ENCODE peak calls at places on chromosomes 4 and X, in seven cellular contexts. Z is ascending aorta, L is GM23248, M is SJSA1, J is heart right ventricle, T is GM23338, F is psoas muscle. W is an unnamed sample.
A peak's percentile ranks its signal among the peaks of the same experiment; 100 is the strongest.

GRCh38 chr4:17385403-17385802 is 126.5 kb downstream of the QDPR start:
- DNase-seq in Z (no peak), L (peak; percentile 55), M (no peak), J (no peak), T (no peak), F (no peak), W (no peak)

GRCh38 chr4:17091104-17091503 is 192.7 kb upstream of the LDB2 start:
- DNase-seq in Z (no peak), L (no peak), M (no peak), J (no peak), T (no peak), F (no peak), W (no peak)

GRCh38 chr4:77990456-77990855 is 66.7 kb upstream of the FRAS1 start:
- DNase-seq in Z (no peak), L (peak; percentile 63), M (no peak), J (no peak), T (no peak), F (no peak), W (no peak)

GRCh38 chrX:51494409-51494808 is 2.0 kb downstream of the NUDT11 start:
- DNase-seq in Z (no peak), L (peak; percentile 8), M (no peak), J (no peak), T (no peak), F (no peak), W (no peak)

GRCh38 chr4:19514276-19515070 is 737.2 kb upstream of the SLIT2 start:
- DNase-seq in Z (no peak), L (no peak), M (no peak), J (no peak), T (no peak), F (no peak), W (no peak)

GRCh38 chrX:41352329-41352801 is 18.4 kb downstream of the DDX3X start:
- DNase-seq in Z (peak; percentile 3), L (no peak), M (no peak), J (no peak), T (peak; percentile 12), F (no peak), W (no peak)

GRCh38 chr4:147924604-147925412 is 192.9 kb downstream of the ARHGAP10 start:
- DNase-seq in Z (no peak), L (peak; percentile 30), M (no peak), J (no peak), T (peak; percentile 80), F (no peak), W (peak; percentile 53)

GRCh38 chrX:19059063-19059462 is 63.2 kb downstream of the ADGRG2 start:
- DNase-seq in Z (no peak), L (no peak), M (no peak), J (no peak), T (no peak), F (no peak), W (no peak)

GRCh38 chr4:84691170-84691691 is 108.3 kb downstream of the CDS1 start:
- DNase-seq in Z (no peak), L (peak; percentile 94), M (peak; percentile 63), J (no peak), T (peak; percentile 16), F (no peak), W (no peak)

GRCh38 chr4:86894465-86894864 is 2.2 kb upstream of the C4orf36 start:
- DNase-seq in Z (no peak), L (peak; percentile 45), M (no peak), J (no peak), T (no peak), F (no peak), W (no peak)

GRCh38 chr4:122762966-122763716 is 30.6 kb downstream of the BBS12 start:
- DNase-seq in Z (no peak), L (no peak), M (no peak), J (no peak), T (no peak), F (no peak), W (no peak)

GRCh38 chr4:142452132-142452855 is 393.8 kb downstream of the INPP4B start:
- DNase-seq in Z (no peak), L (peak; percentile 66), M (no peak), J (no peak), T (no peak), F (no peak), W (no peak)

GRCh38 chrX:776529-777230 is 146.1 kb downstream of the SHOX start:
- DNase-seq in Z (no peak), L (no peak), M (no peak), J (no peak), T (no peak), F (no peak), W (no peak)

GRCh38 chr4:22385615-22386014 is 130.3 kb downstream of the ADGRA3 start:
- DNase-seq in Z (no peak), L (peak; percentile 68), M (no peak), J (no peak), T (no peak), F (no peak), W (no peak)

GRCh38 chr4:52204921-52205320 is 153.8 kb downstream of the SPATA18 start:
- DNase-seq in Z (no peak), L (no peak), M (no peak), J (no peak), T (no peak), F (no peak), W (no peak)

GRCh38 chr4:90816754-90817153 is 689.6 kb downstream of the CCSER1 start:
- DNase-seq in Z (no peak), L (no peak), M (no peak), J (no peak), T (peak; percentile 26), F (no peak), W (no peak)

GRCh38 chr4:169040559-169041261 is 30.7 kb upstream of the CBR4 start:
- DNase-seq in Z (no peak), L (no peak), M (no peak), J (no peak), T (no peak), F (no peak), W (no peak)

GRCh38 chr4:166252487-166253402 is 379.7 kb downstream of the TLL1 start:
- DNase-seq in Z (no peak), L (peak; percentile 20), M (no peak), J (no peak), T (peak; percentile 62), F (no peak), W (peak; percentile 20)

GRCh38 chr4:82898322-82899243 is 2.0 kb upstream of the THAP9 start:
- DNase-seq in Z (peak; percentile 73), L (peak; percentile 95), M (peak; percentile 66), J (no peak), T (no peak), F (no peak), W (peak; percentile 24)

GRCh38 chr4:168587326-168588125 is 90.7 kb downstream of the PALLD start:
- DNase-seq in Z (peak; percentile 75), L (peak; percentile 92), M (peak; percentile 87), J (peak; percentile 15), T (no peak), F (peak; percentile 63), W (no peak)

GRCh38 chr4:85368240-85368639 is 106.7 kb upstream of the ARHGAP24 start:
- DNase-seq in Z (no peak), L (no peak), M (no peak), J (no peak), T (peak; percentile 29), F (no peak), W (no peak)

GRCh38 chr4:109748114-109748513 is 18.2 kb upstream of the PLA2G12A start:
- DNase-seq in Z (no peak), L (no peak), M (no peak), J (no peak), T (no peak), F (no peak), W (no peak)

GRCh38 chrX:15989716-15990115 is 133.6 kb upstream of the GRPR start:
- DNase-seq in Z (no peak), L (no peak), M (no peak), J (no peak), T (no peak), F (no peak), W (no peak)

GRCh38 chr4:8846864-8847263 is 24.8 kb downstream of the HMX1 start:
- DNase-seq in Z (peak; percentile 33), L (no peak), M (peak; percentile 55), J (no peak), T (no peak), F (peak; percentile 24), W (no peak)

GRCh38 chr4:153523171-153523757 is 57.1 kb downstream of the TMEM131L start:
- DNase-seq in Z (no peak), L (no peak), M (no peak), J (no peak), T (no peak), F (no peak), W (no peak)
- H3K4me1 ChIP-seq in Z (peaks cover 28% of the 10 kb centered on the region), L (no peaks in the 10 kb centered on the region), M (peaks cover 9% of the 10 kb centered on the region), J (peaks cover 18% of the 10 kb centered on the region), T (peaks cover 39% of the 10 kb centered on the region), F (peaks cover 68% of the 10 kb centered on the region), W (no peaks in the 10 kb centered on the region)

DNA sequence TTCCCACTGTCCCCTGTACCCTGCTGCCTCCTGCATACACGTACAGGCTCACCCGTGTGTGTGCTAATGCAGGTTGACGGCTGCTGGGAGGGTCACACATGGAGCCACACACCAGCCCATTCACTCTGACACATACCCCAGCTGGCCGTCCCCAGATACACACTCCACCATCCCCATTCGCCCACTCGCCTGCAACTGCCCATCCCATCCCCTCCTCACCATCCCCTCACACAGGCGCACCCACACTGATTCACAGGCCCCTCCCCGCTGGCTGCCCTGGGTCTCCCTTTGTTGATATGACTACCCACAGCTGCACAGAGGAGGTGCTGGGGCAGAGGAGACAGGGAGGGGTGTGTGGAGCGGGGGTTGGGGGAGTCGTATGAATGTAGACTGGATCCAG is 25.7 kb downstream of the PJA1 start:
- DNase-seq in Z (no peak), L (no peak), M (no peak), J (no peak), T (no peak), F (no peak), W (peak; percentile 52)
- H3K4me1 ChIP-seq in Z (no peaks in the 10 kb centered on the region), L (peaks cover 17% of the 10 kb centered on the region), M (no peaks in the 10 kb centered on the region), J (no peaks in the 10 kb centered on the region), T (peaks cover 6% of the 10 kb centered on the region), F (no peaks in the 10 kb centered on the region), W (peaks cover 18% of the 10 kb centered on the region)

DNA sequence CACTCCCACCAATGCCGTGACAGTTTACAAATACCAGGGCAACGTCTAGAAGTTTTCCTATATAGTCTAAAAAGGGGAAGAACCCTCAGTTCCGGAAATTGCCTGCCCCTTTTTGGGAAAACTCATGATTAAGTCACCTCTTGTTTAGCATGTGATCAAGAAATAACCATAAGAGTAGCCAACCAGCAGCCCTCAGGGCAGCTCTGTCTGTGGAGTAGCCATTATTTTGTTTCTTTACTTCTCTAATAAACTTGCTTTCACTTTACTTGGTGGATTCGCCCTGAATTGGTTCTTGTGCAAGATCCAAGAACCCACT is 20.0 kb upstream of the HOPX start:
- DNase-seq in Z (no peak), L (no peak), M (no peak), J (no peak), T (no peak), F (no peak), W (no peak)
- H3K4me1 ChIP-seq in Z (no peaks in the 10 kb centered on the region), L (peaks cover 9% of the 10 kb centered on the region), M (no peaks in the 10 kb centered on the region), J (no peaks in the 10 kb centered on the region), T (peaks cover 11% of the 10 kb centered on the region), F (no peaks in the 10 kb centered on the region), W (no peaks in the 10 kb centered on the region)

GRCh38 chr4:3461515-3462291 is 1.4 kb upstream of the DOK7 start:
- DNase-seq in Z (peak; percentile 90), L (no peak), M (no peak), J (peak; percentile 81), T (no peak), F (peak; percentile 91), W (peak; percentile 82)
- H3K4me1 ChIP-seq in Z (peaks cover 25% of the 10 kb centered on the region), L (no peaks in the 10 kb centered on the region), M (no peaks in the 10 kb centered on the region), J (peaks cover 15% of the 10 kb centered on the region), T (no peaks in the 10 kb centered on the region), F (peaks cover 36% of the 10 kb centered on the region), W (peaks cover 5% of the 10 kb centered on the region)

GRCh38 chrX:154072192-154072591 is 25.3 kb downstream of the MECP2 start:
- DNase-seq in Z (no peak), L (no peak), M (no peak), J (no peak), T (no peak), F (no peak), W (no peak)
- H3K4me1 ChIP-seq in Z (peaks cover 9% of the 10 kb centered on the region), L (peaks cover 17% of the 10 kb centered on the region), M (peaks cover 19% of the 10 kb centered on the region), J (peaks cover 4% of the 10 kb centered on the region), T (peaks cover 10% of the 10 kb centered on the region), F (peaks cover 19% of the 10 kb centered on the region), W (no peaks in the 10 kb centered on the region)

W was measured in BE2C.